ENCODE peak calls at places on chromosomes 5 and 9, in ten cellular contexts. B is A549; Y is astrocyte of the spinal cord; C is T47D; D is mammary epithelial cell; A is stimulated activated CD8-positive, alpha-beta memory T cell treated with anti-CD3 and anti-CD28 coated beads, Interleukin-4, amount 100 ng/mL, for 48 hours; O is endothelial cell; G is AG08396; L is GM04504; R is EH. V is an unnamed sample.

GRCh38 chr5:93596676-93597441 is 13.8 kb downstream of the NR2F1 start:
- DNase-seq in Y (peak; percentile 32), B (peak; percentile 32), O (no peak), D (peak; percentile 16), G (peak; percentile 5), A (peak; percentile 25), R (no peak), C (no peak), L (no peak), V (peak; percentile 77)

GRCh38 chr9:7578951-7579743 is 220.4 kb downstream of the DMAC1 start:
- DNase-seq in O (no peak), A (no peak), D (no peak), L (no peak), G (no peak), C (no peak), B (no peak), Y (no peak), R (no peak), V (no peak)

GRCh38 chr9:25827626-25828025 is 149.4 kb upstream of the TUSC1 start:
- DNase-seq in G (no peak), O (no peak), A (no peak), B (no peak), Y (no peak), C (no peak), R (no peak), L (no peak), D (no peak), V (no peak)

GRCh38 chr9:84860423-84861115 is 191.0 kb downstream of the NTRK2 start:
- DNase-seq in R (no peak), Y (peak; percentile 57), L (no peak), D (no peak), C (no peak), A (no peak), G (no peak), B (no peak), O (no peak), V (no peak)

GRCh38 chr5:142800776-142801494 is 30.8 kb downstream of the ARHGAP26 start:
- DNase-seq in Y (no peak), B (no peak), A (peak; percentile 63), G (no peak), L (no peak), C (no peak), D (no peak), O (no peak), R (no peak), V (no peak)

GRCh38 chr9:89444212-89444611 is 53.7 kb downstream of the SEMA4D start:
- DNase-seq in L (no peak), D (no peak), G (no peak), Y (no peak), B (no peak), O (no peak), R (no peak), A (peak; percentile 68), C (no peak), V (no peak)

GRCh38 chr9:129761901-129762359 is 9.1 kb upstream of the PTGES start:
- DNase-seq in O (no peak), B (peak; percentile 85), A (no peak), G (peak; percentile 39), C (no peak), L (peak; percentile 87), Y (peak; percentile 43), R (peak; percentile 96), D (no peak), V (no peak)

GRCh38 chr5:179212870-179213269 is 132.4 kb downstream of the ADAMTS2 start:
- DNase-seq in Y (no peak), R (peak; percentile 49), G (peak; percentile 68), L (no peak), A (no peak), B (no peak), O (no peak), D (no peak), C (no peak), V (no peak)

GRCh38 chr9:98203153-98203552 is 10.7 kb upstream of the CORO2A start:
- DNase-seq in B (no peak), O (no peak), R (no peak), G (no peak), A (no peak), L (no peak), Y (no peak), D (no peak), C (no peak), V (no peak)

GRCh38 chr5:74934949-74935751 is 69.0 kb upstream of the FAM169A start:
- DNase-seq in L (peak; percentile 33), Y (peak; percentile 60), B (no peak), A (peak; percentile 36), C (no peak), R (peak; percentile 82), D (peak; percentile 59), O (peak; percentile 8), G (peak; percentile 52), V (no peak)

GRCh38 chr9:130891699-130892502 is 4.7 kb downstream of the QRFP start:
- DNase-seq in B (no peak), R (no peak), A (no peak), L (no peak), G (no peak), O (no peak), Y (no peak), D (no peak), C (no peak), V (no peak)

GRCh38 chr5:139670369-139671095 is 22.4 kb downstream of the CXXC5 start:
- DNase-seq in R (no peak), Y (no peak), L (no peak), G (no peak), A (peak; percentile 47), B (no peak), C (peak; percentile 68), D (no peak), O (no peak), V (no peak)

GRCh38 chr5:159826351-159827222 is 89.7 kb upstream of the ADRA1B start:
- DNase-seq in G (peak; percentile 18), C (no peak), L (no peak), O (no peak), R (peak; percentile 86), A (no peak), D (peak; percentile 86), B (peak; percentile 93), Y (peak; percentile 92), V (peak; percentile 86)